ENCODE peak calls at places on chromosomes 2 and 18, in five cellular contexts. One of them, this sample, is unnamed.

GRCh38 chr2:239661334-239662312 is 260.8 kb upstream of the HDAC4 start:
- DNase-seq in heart left ventricle: no peak
- DNase-seq in neural crest cell: no peak
- DNase-seq in fibroblast of the aortic adventitia: no peak
- DNase-seq in CD4-positive, CD25-positive, alpha-beta regulatory T cell: no peak
- DNase-seq in this sample: no peak

GRCh38 chr2:237687666-237688065 is 60.3 kb downstream of the LRRFIP1 start:
- DNase-seq in heart left ventricle: peak; percentile 85
- DNase-seq in neural crest cell: no peak
- DNase-seq in fibroblast of the aortic adventitia: peak; percentile 100
- DNase-seq in CD4-positive, CD25-positive, alpha-beta regulatory T cell: peak; percentile 81
- DNase-seq in this sample: peak; percentile 72

GRCh38 chr2:29522951-29523669 is 398.3 kb downstream of the ALK start:
- DNase-seq in heart left ventricle: no peak
- DNase-seq in neural crest cell: no peak
- DNase-seq in fibroblast of the aortic adventitia: peak; percentile 37
- DNase-seq in CD4-positive, CD25-positive, alpha-beta regulatory T cell: no peak
- DNase-seq in this sample: no peak

GRCh38 chr18:21184396-21184996 is 57.5 kb upstream of the GREB1L start:
- DNase-seq in heart left ventricle: no peak
- DNase-seq in neural crest cell: no peak
- DNase-seq in fibroblast of the aortic adventitia: no peak
- DNase-seq in CD4-positive, CD25-positive, alpha-beta regulatory T cell: no peak
- DNase-seq in this sample: no peak

GRCh38 chr18:56296381-56296780 is 342.0 kb downstream of the TXNL1 start:
- DNase-seq in heart left ventricle: no peak
- DNase-seq in neural crest cell: no peak
- DNase-seq in fibroblast of the aortic adventitia: no peak
- DNase-seq in CD4-positive, CD25-positive, alpha-beta regulatory T cell: no peak
- DNase-seq in this sample: no peak

GRCh38 chr2:106089611-106090010 is 104.5 kb downstream of the UXS1 start:
- DNase-seq in heart left ventricle: no peak
- DNase-seq in neural crest cell: no peak
- DNase-seq in fibroblast of the aortic adventitia: no peak
- DNase-seq in CD4-positive, CD25-positive, alpha-beta regulatory T cell: no peak
- DNase-seq in this sample: no peak

GRCh38 chr2:26018184-26018716 is 15.6 kb upstream of the RAB10 start:
- DNase-seq in heart left ventricle: peak; percentile 55
- DNase-seq in neural crest cell: no peak
- DNase-seq in fibroblast of the aortic adventitia: peak; percentile 91
- DNase-seq in CD4-positive, CD25-positive, alpha-beta regulatory T cell: no peak
- DNase-seq in this sample: peak; percentile 81

GRCh38 chr2:230578106-230578505 is 134.5 kb upstream of the CAB39 start:
- DNase-seq in heart left ventricle: no peak
- DNase-seq in neural crest cell: no peak
- DNase-seq in fibroblast of the aortic adventitia: no peak
- DNase-seq in CD4-positive, CD25-positive, alpha-beta regulatory T cell: no peak
- DNase-seq in this sample: no peak

GRCh38 chr18:35658112-35658511 is 76.6 kb downstream of the GALNT1 start:
- DNase-seq in heart left ventricle: no peak
- DNase-seq in neural crest cell: no peak
- DNase-seq in fibroblast of the aortic adventitia: no peak
- DNase-seq in CD4-positive, CD25-positive, alpha-beta regulatory T cell: no peak
- DNase-seq in this sample: no peak

GRCh38 chr2:126700677-126701076 is 44.7 kb downstream of the GYPC start:
- DNase-seq in heart left ventricle: no peak
- DNase-seq in neural crest cell: no peak
- DNase-seq in fibroblast of the aortic adventitia: peak; percentile 35
- DNase-seq in CD4-positive, CD25-positive, alpha-beta regulatory T cell: no peak
- DNase-seq in this sample: no peak

GRCh38 chr2:17303054-17303453 is 215.2 kb downstream of the RAD51AP2 start:
- DNase-seq in heart left ventricle: no peak
- DNase-seq in neural crest cell: no peak
- DNase-seq in fibroblast of the aortic adventitia: peak; percentile 11
- DNase-seq in CD4-positive, CD25-positive, alpha-beta regulatory T cell: no peak
- DNase-seq in this sample: no peak

GRCh38 chr2:203549406-203549805 is 14.3 kb upstream of the RAPH1 start:
- DNase-seq in heart left ventricle: no peak
- DNase-seq in neural crest cell: no peak
- DNase-seq in fibroblast of the aortic adventitia: no peak
- DNase-seq in CD4-positive, CD25-positive, alpha-beta regulatory T cell: no peak
- DNase-seq in this sample: no peak

GRCh38 chr2:86157009-86157556 is 38.2 kb downstream of the IMMT start:
- DNase-seq in heart left ventricle: no peak
- DNase-seq in neural crest cell: no peak
- DNase-seq in fibroblast of the aortic adventitia: no peak
- DNase-seq in CD4-positive, CD25-positive, alpha-beta regulatory T cell: no peak
- DNase-seq in this sample: no peak

GRCh38 chr2:219560037-219560892 is 11.1 kb downstream of the OBSL1 start:
- DNase-seq in heart left ventricle: no peak
- DNase-seq in neural crest cell: no peak
- DNase-seq in fibroblast of the aortic adventitia: no peak
- DNase-seq in CD4-positive, CD25-positive, alpha-beta regulatory T cell: no peak
- DNase-seq in this sample: peak; percentile 40

GRCh38 chr2:162065767-162066166 is 8.2 kb downstream of the DPP4 start:
- DNase-seq in heart left ventricle: no peak
- DNase-seq in neural crest cell: no peak
- DNase-seq in fibroblast of the aortic adventitia: no peak
- DNase-seq in CD4-positive, CD25-positive, alpha-beta regulatory T cell: no peak
- DNase-seq in this sample: no peak

GRCh38 chr2:232697807-232698110 is 628 bp downstream of the GIGYF2 start:
- DNase-seq in heart left ventricle: no peak
- DNase-seq in neural crest cell: no peak
- DNase-seq in fibroblast of the aortic adventitia: no peak
- DNase-seq in CD4-positive, CD25-positive, alpha-beta regulatory T cell: no peak
- DNase-seq in this sample: no peak

GRCh38 chr2:70043252-70043875 is 43.9 kb upstream of the PCBP1 start:
- DNase-seq in heart left ventricle: peak; percentile 28
- DNase-seq in neural crest cell: no peak
- DNase-seq in fibroblast of the aortic adventitia: no peak
- DNase-seq in CD4-positive, CD25-positive, alpha-beta regulatory T cell: no peak
- DNase-seq in this sample: no peak

GRCh38 chr2:10361220-10361588 is 58.5 kb downstream of the HPCAL1 start:
- DNase-seq in heart left ventricle: no peak
- DNase-seq in neural crest cell: no peak
- DNase-seq in fibroblast of the aortic adventitia: peak; percentile 53
- DNase-seq in CD4-positive, CD25-positive, alpha-beta regulatory T cell: no peak
- DNase-seq in this sample: no peak